ENCODE peak calls at places on chromosome X, in four cellular contexts. C is T-cell, Z is T-helper 9 cell, A is nucleus accumbens. D is an unnamed sample.

GRCh38 chrX:48927736-48928382 is 9.0 kb upstream of the PIM2 start:
- DNase-seq in C (no peak), Z (no peak), A (no peak), D (no peak)

GRCh38 chrX:9677098-9677739 is 88.4 kb downstream of the GPR143 start:
- DNase-seq in C (no peak), Z (no peak), A (no peak), D (no peak)

GRCh38 chrX:106957856-106958255 is 37.7 kb downstream of the CLDN2 start:
- DNase-seq in C (no peak), Z (no peak), A (no peak), D (no peak)

GRCh38 chrX:7514871-7515599 is 327.9 kb upstream of the VCX start:
- DNase-seq in C (no peak), Z (no peak), A (no peak), D (no peak)

GRCh38 chrX:116240446-116240845 is 69.9 kb downstream of the AGTR2 start:
- DNase-seq in C (no peak), Z (no peak), A (no peak), D (no peak)

GRCh38 chrX:103817502-103817901 is 14.6 kb downstream of the RAB9B start:
- DNase-seq in C (no peak), Z (peak), A (no peak), D (peak)

GRCh38 chrX:46582964-46583363 is 9.4 kb downstream of the CHST7 start:
- DNase-seq in C (no peak), Z (no peak), A (no peak), D (no peak)

GRCh38 chrX:37684426-37684825 is 1.2 kb upstream of the XK start:
- DNase-seq in C (no peak), Z (no peak), A (no peak), D (no peak)

GRCh38 chrX:54066841-54067240 is 22.6 kb upstream of the PHF8 start:
- DNase-seq in C (no peak), Z (no peak), A (no peak), D (no peak)

GRCh38 chrX:73850124-73851013 is 287.4 kb downstream of the CHIC1 start:
- DNase-seq in C (no peak), Z (no peak), A (no peak), D (no peak)

D was measured in effector CD4-positive, alpha-beta T cell.